ENCODE peak calls at places on chromosomes 16 and 17, in seven cellular contexts. One of them, this sample, is unnamed.

GRCh38 chr16:89505204-89506112 is 2.7 kb upstream of the SPG7 start:
- DNase-seq in activated CD4-positive, alpha-beta T cell treated with anti-CD3 and anti-CD28 coated beads for 24 hours: peak
- DNase-seq in GM10248: peak
- DNase-seq in NCI-H345: no peak
- DNase-seq in RCC 7860: peak
- DNase-seq in stimulated activated naive CD4-positive, alpha-beta T cell treated with Interleukin-2 at 50 U/mL for 16 hours: peak
- DNase-seq in activated CD4-positive, CD25-positive, alpha-beta regulatory T cell treated with anti-CD3 and anti-CD28 coated beads, Interleukin-2, amount 50 U/mL, for 72 hours: peak
- DNase-seq in this sample: peak

GRCh38 chr17:77419547-77420475 is 279.0 kb downstream of the SEC14L1 start:
- DNase-seq in activated CD4-positive, CD25-positive, alpha-beta regulatory T cell treated with anti-CD3 and anti-CD28 coated beads, Interleukin-2, amount 50 U/mL, for 72 hours: no peak
- DNase-seq in GM10248: no peak
- DNase-seq in activated CD4-positive, alpha-beta T cell treated with anti-CD3 and anti-CD28 coated beads for 24 hours: no peak
- DNase-seq in RCC 7860: peak
- DNase-seq in NCI-H345: peak
- DNase-seq in stimulated activated naive CD4-positive, alpha-beta T cell treated with Interleukin-2 at 50 U/mL for 16 hours: no peak
- DNase-seq in this sample: no peak

GRCh38 chr17:34447406-34447805 is 84.4 kb upstream of the CCL1 start:
- DNase-seq in activated CD4-positive, CD25-positive, alpha-beta regulatory T cell treated with anti-CD3 and anti-CD28 coated beads, Interleukin-2, amount 50 U/mL, for 72 hours: no peak
- DNase-seq in NCI-H345: no peak
- DNase-seq in RCC 7860: no peak
- DNase-seq in stimulated activated naive CD4-positive, alpha-beta T cell treated with Interleukin-2 at 50 U/mL for 16 hours: no peak
- DNase-seq in GM10248: no peak
- DNase-seq in activated CD4-positive, alpha-beta T cell treated with anti-CD3 and anti-CD28 coated beads for 24 hours: no peak
- DNase-seq in this sample: no peak

GRCh38 chr17:4998666-4999428 is 1.1 kb downstream of the KIF1C start:
- DNase-seq in activated CD4-positive, CD25-positive, alpha-beta regulatory T cell treated with anti-CD3 and anti-CD28 coated beads, Interleukin-2, amount 50 U/mL, for 72 hours: no peak
- DNase-seq in stimulated activated naive CD4-positive, alpha-beta T cell treated with Interleukin-2 at 50 U/mL for 16 hours: no peak
- DNase-seq in GM10248: peak
- DNase-seq in NCI-H345: no peak
- DNase-seq in activated CD4-positive, alpha-beta T cell treated with anti-CD3 and anti-CD28 coated beads for 24 hours: no peak
- DNase-seq in RCC 7860: no peak
- DNase-seq in this sample: no peak

GRCh38 chr16:82627811-82628339 is 1.1 kb downstream of the CDH13 start:
- DNase-seq in RCC 7860: no peak
- DNase-seq in activated CD4-positive, alpha-beta T cell treated with anti-CD3 and anti-CD28 coated beads for 24 hours: no peak
- DNase-seq in GM10248: no peak
- DNase-seq in stimulated activated naive CD4-positive, alpha-beta T cell treated with Interleukin-2 at 50 U/mL for 16 hours: no peak
- DNase-seq in NCI-H345: no peak
- DNase-seq in activated CD4-positive, CD25-positive, alpha-beta regulatory T cell treated with anti-CD3 and anti-CD28 coated beads, Interleukin-2, amount 50 U/mL, for 72 hours: no peak
- DNase-seq in this sample: no peak

GRCh38 chr17:50265690-50266306 is 8.5 kb upstream of the TMEM92 start:
- DNase-seq in activated CD4-positive, CD25-positive, alpha-beta regulatory T cell treated with anti-CD3 and anti-CD28 coated beads, Interleukin-2, amount 50 U/mL, for 72 hours: no peak
- DNase-seq in activated CD4-positive, alpha-beta T cell treated with anti-CD3 and anti-CD28 coated beads for 24 hours: no peak
- DNase-seq in stimulated activated naive CD4-positive, alpha-beta T cell treated with Interleukin-2 at 50 U/mL for 16 hours: no peak
- DNase-seq in RCC 7860: no peak
- DNase-seq in GM10248: no peak
- DNase-seq in NCI-H345: no peak
- DNase-seq in this sample: no peak

GRCh38 chr16:58497468-58497867 is 2.5 kb upstream of the NDRG4 start:
- DNase-seq in activated CD4-positive, CD25-positive, alpha-beta regulatory T cell treated with anti-CD3 and anti-CD28 coated beads, Interleukin-2, amount 50 U/mL, for 72 hours: no peak
- DNase-seq in RCC 7860: no peak
- DNase-seq in activated CD4-positive, alpha-beta T cell treated with anti-CD3 and anti-CD28 coated beads for 24 hours: no peak
- DNase-seq in GM10248: no peak
- DNase-seq in stimulated activated naive CD4-positive, alpha-beta T cell treated with Interleukin-2 at 50 U/mL for 16 hours: no peak
- DNase-seq in NCI-H345: no peak
- DNase-seq in this sample: no peak

GRCh38 chr17:57874434-57875108 is 24.7 kb upstream of the MRPS23 start:
- DNase-seq in RCC 7860: peak
- DNase-seq in activated CD4-positive, CD25-positive, alpha-beta regulatory T cell treated with anti-CD3 and anti-CD28 coated beads, Interleukin-2, amount 50 U/mL, for 72 hours: no peak
- DNase-seq in activated CD4-positive, alpha-beta T cell treated with anti-CD3 and anti-CD28 coated beads for 24 hours: no peak
- DNase-seq in GM10248: peak
- DNase-seq in stimulated activated naive CD4-positive, alpha-beta T cell treated with Interleukin-2 at 50 U/mL for 16 hours: peak
- DNase-seq in NCI-H345: no peak
- DNase-seq in this sample: no peak

GRCh38 chr16:64865037-64865696 is 256.7 kb downstream of the CDH11 start:
- DNase-seq in NCI-H345: no peak
- DNase-seq in activated CD4-positive, CD25-positive, alpha-beta regulatory T cell treated with anti-CD3 and anti-CD28 coated beads, Interleukin-2, amount 50 U/mL, for 72 hours: no peak
- DNase-seq in RCC 7860: no peak
- DNase-seq in GM10248: no peak
- DNase-seq in activated CD4-positive, alpha-beta T cell treated with anti-CD3 and anti-CD28 coated beads for 24 hours: no peak
- DNase-seq in stimulated activated naive CD4-positive, alpha-beta T cell treated with Interleukin-2 at 50 U/mL for 16 hours: no peak
- DNase-seq in this sample: no peak

GRCh38 chr17:48258317-48258716 is 150.8 kb downstream of the SNX11 start:
- DNase-seq in activated CD4-positive, alpha-beta T cell treated with anti-CD3 and anti-CD28 coated beads for 24 hours: no peak
- DNase-seq in stimulated activated naive CD4-positive, alpha-beta T cell treated with Interleukin-2 at 50 U/mL for 16 hours: no peak
- DNase-seq in RCC 7860: no peak
- DNase-seq in GM10248: no peak
- DNase-seq in activated CD4-positive, CD25-positive, alpha-beta regulatory T cell treated with anti-CD3 and anti-CD28 coated beads, Interleukin-2, amount 50 U/mL, for 72 hours: no peak
- DNase-seq in NCI-H345: no peak
- DNase-seq in this sample: no peak

GRCh38 chr17:39867084-39867890 is 715 bp upstream of the ZPBP2 start:
- DNase-seq in GM10248: peak
- DNase-seq in stimulated activated naive CD4-positive, alpha-beta T cell treated with Interleukin-2 at 50 U/mL for 16 hours: peak
- DNase-seq in activated CD4-positive, alpha-beta T cell treated with anti-CD3 and anti-CD28 coated beads for 24 hours: peak
- DNase-seq in activated CD4-positive, CD25-positive, alpha-beta regulatory T cell treated with anti-CD3 and anti-CD28 coated beads, Interleukin-2, amount 50 U/mL, for 72 hours: peak
- DNase-seq in RCC 7860: no peak
- DNase-seq in NCI-H345: no peak
- DNase-seq in this sample: peak

This sample was measured in GM06990.